ENCODE peak calls at places on chromosomes 11 and 22, in four cellular contexts. I, E, D and G are unnamed samples.

GRCh38 chr22:20248461-20248959 is 19.6 kb downstream of the RTN4R start:
- DNase-seq in D (no peak), E (no peak), I (no peak), G (no peak)

GRCh38 chr11:68380786-68381622 is 68.6 kb downstream of the LRP5 start:
- DNase-seq in D (no peak), I (peak; percentile 75), E (no peak), G (no peak)

GRCh38 chr22:35589071-35589735 is 27.9 kb downstream of the MB start:
- DNase-seq in I (no peak), D (peak; percentile 99), E (no peak), G (peak; percentile 99)

GRCh38 chr22:40193429-40194421 is 16.0 kb downstream of the TNRC6B start:
- DNase-seq in I (no peak), E (no peak), D (peak; percentile 28), G (no peak)

GRCh38 chr22:46674367-46674781 is 54.2 kb downstream of the GRAMD4 start:
- DNase-seq in I (peak; percentile 74), E (peak; percentile 97), D (no peak), G (no peak)

GRCh38 chr22:44091751-44092150 is 67.6 kb downstream of the PARVB start:
- DNase-seq in I (no peak), E (no peak), D (no peak), G (no peak)

GRCh38 chr22:35476341-35476740 is 64.3 kb upstream of the RASD2 start:
- DNase-seq in E (no peak), D (peak; percentile 63), I (no peak), G (peak; percentile 59)

GRCh38 chr11:25667871-25668270 is 664.1 kb upstream of the ANO3 start:
- DNase-seq in I (no peak), D (no peak), E (no peak), G (no peak)

GRCh38 chr11:95832763-95833162 is 42.5 kb downstream of the CEP57 start:
- DNase-seq in D (no peak), E (no peak), I (no peak), G (peak; percentile 69)

GRCh38 chr11:2867722-2868548 is 17.6 kb downstream of the CDKN1C start:
- DNase-seq in D (no peak), E (no peak), I (no peak), G (no peak)

GRCh38 chr22:21051836-21052400 is 6.2 kb downstream of the LRRC74B start:
- DNase-seq in I (no peak), E (no peak), D (peak; percentile 27), G (peak; percentile 21)

GRCh38 chr11:3041699-3042098 is 15.5 kb downstream of the CARS1 start:
- DNase-seq in E (no peak), D (no peak), I (no peak), G (no peak)

GRCh38 chr11:126129681-126130671 is 67.3 kb upstream of the CDON start:
- DNase-seq in I (no peak), D (no peak), E (no peak), G (no peak)

GRCh38 chr22:29345932-29346331 is 30.4 kb upstream of the RASL10A start:
- DNase-seq in E (no peak), I (no peak), D (no peak), G (no peak)

GRCh38 chr11:19872526-19873135 is 160.0 kb downstream of the NAV2 start:
- DNase-seq in I (no peak), E (no peak), D (no peak), G (no peak)

GRCh38 chr11:62925745-62926668 is 4.8 kb upstream of the CHRM1 start:
- DNase-seq in D (no peak), I (peak; percentile 71), E (no peak), G (no peak)

GRCh38 chr11:69337211-69337721 is 43.3 kb downstream of the MYEOV start:
- DNase-seq in E (peak; percentile 48), D (peak; percentile 83), I (no peak), G (peak; percentile 53)

GRCh38 chr11:21838422-21838821 is 354.5 kb upstream of the ANO5 start:
- DNase-seq in D (no peak), E (no peak), I (no peak), G (no peak)

GRCh38 chr22:22682807-22683667 is 38.6 kb downstream of the GGTLC2 start:
- DNase-seq in D (peak; percentile 23), E (no peak), I (no peak), G (peak; percentile 71)

GRCh38 chr22:46674906-46675305 is 54.7 kb downstream of the GRAMD4 start:
- DNase-seq in E (peak; percentile 34), I (no peak), D (no peak), G (no peak)

GRCh38 chr22:36110306-36110791 is 50.2 kb downstream of the APOL3 start:
- DNase-seq in D (no peak), E (no peak), I (peak; percentile 59), G (no peak)

GRCh38 chr11:27237641-27238040 is 125.4 kb downstream of the CCDC34 start:
- DNase-seq in I (no peak), E (no peak), D (no peak), G (no peak)

GRCh38 chr11:46277313-46277622 is 194 bp upstream of the CREB3L1 start:
- DNase-seq in E (no peak), I (no peak), D (peak; percentile 48), G (peak; percentile 77)

GRCh38 chr11:126669416-126669815 is 313.9 kb downstream of the ST3GAL4 start:
- DNase-seq in D (peak; percentile 42), E (no peak), I (no peak), G (peak; percentile 8)

GRCh38 chr11:33778682-33779081 is 4.4 kb upstream of the FBXO3 start:
- DNase-seq in I (no peak), E (no peak), D (no peak), G (peak; percentile 67)

GRCh38 chr11:74474316-74474715 is 7.0 kb upstream of the KCNE3 start:
- DNase-seq in D (no peak), I (peak; percentile 79), E (no peak), G (no peak)

GRCh38 chr22:25749420-25750169 is 7.6 kb downstream of the MYO18B start:
- DNase-seq in E (no peak), I (no peak), D (no peak), G (peak; percentile 15)

GRCh38 chr11:69510471-69511357 is 29.3 kb downstream of the LINC01488 start:
- DNase-seq in D (no peak), I (peak; percentile 23), E (no peak), G (no peak)

GRCh38 chr11:34275486-34275885 is 82.3 kb downstream of the ABTB2 start:
- DNase-seq in E (no peak), I (no peak), D (no peak), G (no peak)